ENCODE peak calls at places on chromosomes 16 and 17, in four cellular contexts. H is lower leg skin, R is posterior vena cava, B is IMR-90. P is an unnamed sample.

GRCh38 chr17:49031965-49032928 is 35.1 kb downstream of the IGF2BP1 start:
- DNase-seq in R (no peak), H (no peak), B (peak), P (no peak)

GRCh38 chr16:51034481-51035109 is 116.5 kb downstream of the SALL1 start:
- DNase-seq in H (no peak), R (no peak), B (no peak), P (no peak)

GRCh38 chr16:29810699-29811169 is 1.3 kb upstream of the PRRT2 start:
- DNase-seq in R (no peak), H (no peak), B (no peak), P (no peak)

GRCh38 chr16:89880477-89881367 is 7.3 kb downstream of the TCF25 start:
- DNase-seq in H (no peak), R (no peak), B (no peak), P (no peak)

GRCh38 chr16:10589106-10589505 is 8.7 kb upstream of the EMP2 start:
- DNase-seq in B (no peak), R (no peak), H (no peak), P (no peak)

GRCh38 chr17:64698725-64699124 is 36.6 kb upstream of the SMURF2 start:
- DNase-seq in R (no peak), H (no peak), B (peak), P (no peak)

GRCh38 chr17:31726980-31727427 is 132.0 kb downstream of the COPRS start:
- DNase-seq in H (no peak), B (peak), R (no peak), P (no peak)

GRCh38 chr16:84228321-84228838 is 11.4 kb downstream of the KCNG4 start:
- DNase-seq in B (peak), H (peak), R (peak), P (peak)

GRCh38 chr17:31310260-31310659 is 3.6 kb downstream of the EVI2B start:
- DNase-seq in H (no peak), B (no peak), R (no peak), P (no peak)

GRCh38 chr17:29111816-29112499 is 68.2 kb downstream of the MYO18A start:
- DNase-seq in B (peak), R (peak), H (peak), P (peak)

GRCh38 chr16:59696495-59696894 is 962.4 kb upstream of the GOT2 start:
- DNase-seq in B (no peak), R (no peak), H (no peak), P (no peak)

GRCh38 chr17:53142890-53143289 is 679.8 kb upstream of the KIF2B start:
- DNase-seq in B (no peak), R (no peak), H (no peak), P (no peak)

GRCh38 chr17:77441130-77441920 is 300.6 kb downstream of the SEC14L1 start:
- DNase-seq in B (no peak), R (no peak), H (no peak), P (no peak)

GRCh38 chr16:2179576-2179975 is 16.8 kb downstream of the CASKIN1 start:
- DNase-seq in H (no peak), R (no peak), B (no peak), P (no peak)

GRCh38 chr16:73064227-73064995 is 16.5 kb upstream of the ZFHX3 start:
- DNase-seq in B (peak), R (peak), H (no peak), P (no peak)

GRCh38 chr16:56632160-56632847 is at the start of gene MT1M:
- DNase-seq in H (peak), B (no peak), R (peak), P (peak)

GRCh38 chr17:3485481-3486068 is 9.8 kb downstream of the ASPA start:
- DNase-seq in R (no peak), H (no peak), B (no peak), P (no peak)

GRCh38 chr16:46857261-46857962 is 26.4 kb upstream of the C16orf87 start:
- DNase-seq in H (no peak), B (peak), R (no peak), P (no peak)

GRCh38 chr17:82035956-82036633 is 1.4 kb downstream of the DCXR start:
- DNase-seq in R (no peak), H (no peak), B (no peak), P (no peak)

GRCh38 chr17:19578545-19578944 is 44.9 kb downstream of the SLC47A1 start:
- DNase-seq in R (no peak), H (no peak), B (no peak), P (no peak)

GRCh38 chr17:82061047-82061925 is 4.3 kb downstream of the DUS1L start:
- DNase-seq in H (no peak), R (no peak), B (no peak), P (no peak)

GRCh38 chr16:2359919-2360318 is 19.4 kb upstream of the ABCA3 start:
- DNase-seq in R (no peak), B (no peak), H (no peak), P (no peak)

GRCh38 chr17:80986046-80986445 is 5.6 kb upstream of the CHMP6 start:
- DNase-seq in H (no peak), B (no peak), R (no peak), P (no peak)

GRCh38 chr17:40310882-40311391 is 2.0 kb downstream of the RARA start:
- DNase-seq in B (no peak), H (no peak), R (no peak), P (no peak)

GRCh38 chr16:27414803-27415431 is 12.9 kb downstream of the IL21R start:
- DNase-seq in R (no peak), H (no peak), B (no peak), P (no peak)

GRCh38 chr16:5895137-5895536 is 797.5 kb upstream of the EEF2KMT start:
- DNase-seq in H (no peak), R (no peak), B (no peak), P (no peak)

GRCh38 chr17:79465011-79466006 is 145.5 kb downstream of the RBFOX3 start:
- DNase-seq in H (no peak), R (no peak), B (no peak), P (no peak)

GRCh38 chr16:53465606-53466290 is 31.5 kb downstream of the RBL2 start:
- DNase-seq in H (no peak), R (no peak), B (peak), P (no peak)

GRCh38 chr16:22023505-22023904 is 15.6 kb downstream of the MOSMO start:
- DNase-seq in B (no peak), H (no peak), R (no peak), P (no peak)

GRCh38 chr16:54421220-54421619 is 134.6 kb upstream of the IRX3 start:
- DNase-seq in R (no peak), B (no peak), H (no peak), P (no peak)

GRCh38 chr17:31248986-31249385 is 48.1 kb downstream of the OMG start:
- DNase-seq in H (no peak), B (peak), R (no peak), P (no peak)

GRCh38 chr16:53257001-53257400 is 177.3 kb upstream of the RBL2 start:
- DNase-seq in R (no peak), H (no peak), B (peak), P (no peak)

GRCh38 chr16:80283450-80284392 is 257.1 kb upstream of the DYNLRB2 start:
- DNase-seq in H (no peak), R (no peak), B (peak), P (no peak)

P was measured in right atrium auricular region.